ENCODE peak calls at places on chromosomes 12 and 14, in eight cellular contexts. One of them, this sample, is unnamed. For H3K4me1 and H3K27me3, the result is how much of the 10 kb centered on the place peaks cover.

GRCh38 chr12:28172434-28173030 is 17.7 kb upstream of the CCDC91 start:
- DNase-seq in lower lobe of right lung: no peak
- DNase-seq in psoas muscle: no peak
- DNase-seq in pancreas: peak
- DNase-seq in GM23338: peak
- DNase-seq in heart right ventricle: no peak
- DNase-seq in neural progenitor cell: peak
- DNase-seq in IMR-90: peak
- DNase-seq in this sample: peak

GRCh38 chr14:33455998-33456397 is 494.9 kb downstream of the EGLN3 start:
- DNase-seq in lower lobe of right lung: no peak
- DNase-seq in psoas muscle: no peak
- DNase-seq in pancreas: no peak
- DNase-seq in GM23338: no peak
- DNase-seq in heart right ventricle: no peak
- DNase-seq in neural progenitor cell: no peak
- DNase-seq in IMR-90: no peak
- DNase-seq in this sample: no peak

GRCh38 chr12:6770600-6770999 is 1.7 kb upstream of the LAG3 start:
- DNase-seq in lower lobe of right lung: no peak
- DNase-seq in psoas muscle: no peak
- DNase-seq in pancreas: no peak
- DNase-seq in GM23338: no peak
- DNase-seq in heart right ventricle: no peak
- DNase-seq in neural progenitor cell: peak
- DNase-seq in IMR-90: no peak
- DNase-seq in this sample: no peak

GRCh38 chr12:114311966-114312365 is 94.0 kb downstream of the TBX5 start:
- DNase-seq in lower lobe of right lung: no peak
- DNase-seq in psoas muscle: peak
- DNase-seq in pancreas: no peak
- DNase-seq in GM23338: no peak
- DNase-seq in heart right ventricle: no peak
- DNase-seq in neural progenitor cell: no peak
- DNase-seq in IMR-90: peak
- DNase-seq in this sample: no peak

GRCh38 chr12:93221841-93222240 is 155.9 kb upstream of the NUDT4 start:
- DNase-seq in lower lobe of right lung: no peak
- DNase-seq in psoas muscle: no peak
- DNase-seq in pancreas: no peak
- DNase-seq in GM23338: no peak
- DNase-seq in heart right ventricle: no peak
- DNase-seq in neural progenitor cell: no peak
- DNase-seq in IMR-90: no peak
- DNase-seq in this sample: no peak

GRCh38 chr12:104695453-104696148 is 238.9 kb downstream of the CHST11 start:
- DNase-seq in lower lobe of right lung: no peak
- DNase-seq in psoas muscle: no peak
- DNase-seq in pancreas: no peak
- DNase-seq in GM23338: no peak
- DNase-seq in heart right ventricle: no peak
- DNase-seq in neural progenitor cell: no peak
- DNase-seq in IMR-90: peak
- DNase-seq in this sample: no peak

GRCh38 chr14:58978336-58978735 is 210.1 kb upstream of the DAAM1 start:
- DNase-seq in lower lobe of right lung: no peak
- DNase-seq in psoas muscle: no peak
- DNase-seq in pancreas: no peak
- DNase-seq in GM23338: no peak
- DNase-seq in heart right ventricle: peak
- DNase-seq in neural progenitor cell: no peak
- DNase-seq in IMR-90: peak
- DNase-seq in this sample: no peak

GRCh38 chr14:91996951-91997371 is 42.9 kb downstream of the TRIP11 start:
- DNase-seq in lower lobe of right lung: no peak
- DNase-seq in psoas muscle: no peak
- DNase-seq in pancreas: no peak
- DNase-seq in GM23338: peak
- DNase-seq in heart right ventricle: no peak
- DNase-seq in neural progenitor cell: peak
- DNase-seq in IMR-90: peak
- DNase-seq in this sample: peak

GRCh38 chr14:105324080-105324778 is 9.7 kb downstream of the PACS2 start:
- DNase-seq in lower lobe of right lung: no peak
- DNase-seq in psoas muscle: peak
- DNase-seq in pancreas: no peak
- DNase-seq in GM23338: peak
- DNase-seq in heart right ventricle: peak
- DNase-seq in neural progenitor cell: peak
- DNase-seq in IMR-90: no peak
- DNase-seq in this sample: no peak

GRCh38 chr14:58027904-58028303 is 124.1 kb downstream of the ARMH4 start:
- DNase-seq in lower lobe of right lung: no peak
- DNase-seq in psoas muscle: no peak
- DNase-seq in pancreas: no peak
- DNase-seq in GM23338: no peak
- DNase-seq in heart right ventricle: no peak
- DNase-seq in neural progenitor cell: no peak
- DNase-seq in IMR-90: no peak
- DNase-seq in this sample: no peak

GRCh38 chr14:84272290-84272721 is 1257.6 kb upstream of the FLRT2 start:
- DNase-seq in lower lobe of right lung: no peak
- DNase-seq in psoas muscle: no peak
- DNase-seq in pancreas: no peak
- DNase-seq in GM23338: no peak
- DNase-seq in heart right ventricle: no peak
- DNase-seq in neural progenitor cell: no peak
- DNase-seq in IMR-90: peak
- DNase-seq in this sample: peak

GRCh38 chr12:121942145-121942718 is 23.8 kb downstream of the CFAP251 start:
- DNase-seq in lower lobe of right lung: no peak
- DNase-seq in psoas muscle: no peak
- DNase-seq in pancreas: no peak
- DNase-seq in GM23338: no peak
- DNase-seq in heart right ventricle: no peak
- DNase-seq in neural progenitor cell: no peak
- DNase-seq in IMR-90: peak
- DNase-seq in this sample: peak

GRCh38 chr12:98951401-98951800 is 306.3 kb downstream of the APAF1 start:
- DNase-seq in lower lobe of right lung: no peak
- DNase-seq in psoas muscle: no peak
- DNase-seq in pancreas: no peak
- DNase-seq in GM23338: no peak
- DNase-seq in heart right ventricle: no peak
- DNase-seq in neural progenitor cell: no peak
- DNase-seq in IMR-90: no peak
- DNase-seq in this sample: no peak

GRCh38 chr12:98954506-98954905 is 309.4 kb downstream of the APAF1 start:
- DNase-seq in lower lobe of right lung: no peak
- DNase-seq in psoas muscle: no peak
- DNase-seq in pancreas: no peak
- DNase-seq in GM23338: no peak
- DNase-seq in heart right ventricle: no peak
- DNase-seq in neural progenitor cell: no peak
- DNase-seq in IMR-90: no peak
- DNase-seq in this sample: no peak

GRCh38 chr12:98955284-98955683 is 310.2 kb downstream of the APAF1 start:
- DNase-seq in lower lobe of right lung: no peak
- DNase-seq in psoas muscle: no peak
- DNase-seq in pancreas: peak
- DNase-seq in GM23338: peak
- DNase-seq in heart right ventricle: no peak
- DNase-seq in neural progenitor cell: peak
- DNase-seq in IMR-90: peak
- DNase-seq in this sample: peak
- TF ChIP-seq CTCF in lower lobe of right lung: no peak
- TF ChIP-seq CTCF in psoas muscle: no peak
- TF ChIP-seq CTCF in pancreas: no peak
- TF ChIP-seq CTCF in GM23338: peak
- TF ChIP-seq CTCF in heart right ventricle: no peak
- TF ChIP-seq CTCF in neural progenitor cell: peak
- TF ChIP-seq CTCF in IMR-90: peak
- TF ChIP-seq CTCF in this sample: peak

DNA sequence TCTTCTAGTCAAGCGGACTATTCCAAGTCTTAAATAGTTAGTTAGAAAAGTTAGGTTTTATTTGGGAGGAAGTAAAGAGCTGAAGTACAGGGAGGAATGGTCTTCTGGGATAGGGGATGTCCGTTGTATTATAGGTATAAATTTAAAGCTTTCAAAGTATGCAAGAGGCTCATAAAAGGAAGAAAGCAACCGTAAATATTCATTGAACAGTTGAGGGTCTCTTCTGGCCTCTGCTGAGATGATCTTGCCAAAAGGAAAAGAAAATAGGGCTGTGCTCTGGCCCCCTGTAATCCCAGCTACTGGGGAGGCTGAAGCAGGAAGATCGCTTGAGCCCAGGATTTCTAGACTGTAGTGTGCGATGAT is 377 bp upstream of the TIMELESS start:
- DNase-seq in lower lobe of right lung: no peak
- DNase-seq in psoas muscle: no peak
- DNase-seq in pancreas: no peak
- DNase-seq in GM23338: no peak
- DNase-seq in heart right ventricle: no peak
- DNase-seq in neural progenitor cell: no peak
- DNase-seq in IMR-90: no peak
- DNase-seq in this sample: no peak
- H3K4me1 ChIP-seq in lower lobe of right lung: under half
- H3K4me1 ChIP-seq in psoas muscle: under half
- H3K4me1 ChIP-seq in pancreas: under half
- H3K4me1 ChIP-seq in GM23338: under half
- H3K4me1 ChIP-seq in heart right ventricle: under half
- H3K4me1 ChIP-seq in neural progenitor cell: under half
- H3K4me1 ChIP-seq in IMR-90: under half
- H3K4me1 ChIP-seq in this sample: under half

GRCh38 chr14:56552615-56553014 is 27.0 kb upstream of the TMEM260 start:
- DNase-seq in lower lobe of right lung: no peak
- DNase-seq in psoas muscle: no peak
- DNase-seq in pancreas: no peak
- DNase-seq in GM23338: peak
- DNase-seq in heart right ventricle: no peak
- DNase-seq in neural progenitor cell: peak
- DNase-seq in IMR-90: no peak
- DNase-seq in this sample: no peak

GRCh38 chr14:56561586-56561985 is 18.0 kb upstream of the TMEM260 start:
- DNase-seq in lower lobe of right lung: no peak
- DNase-seq in psoas muscle: no peak
- DNase-seq in pancreas: no peak
- DNase-seq in GM23338: no peak
- DNase-seq in heart right ventricle: no peak
- DNase-seq in neural progenitor cell: no peak
- DNase-seq in IMR-90: no peak
- DNase-seq in this sample: no peak

GRCh38 chr14:56554301-56554700 is 25.3 kb upstream of the TMEM260 start:
- DNase-seq in lower lobe of right lung: no peak
- DNase-seq in psoas muscle: no peak
- DNase-seq in pancreas: no peak
- DNase-seq in GM23338: no peak
- DNase-seq in heart right ventricle: no peak
- DNase-seq in neural progenitor cell: no peak
- DNase-seq in IMR-90: no peak
- DNase-seq in this sample: no peak

DNA sequence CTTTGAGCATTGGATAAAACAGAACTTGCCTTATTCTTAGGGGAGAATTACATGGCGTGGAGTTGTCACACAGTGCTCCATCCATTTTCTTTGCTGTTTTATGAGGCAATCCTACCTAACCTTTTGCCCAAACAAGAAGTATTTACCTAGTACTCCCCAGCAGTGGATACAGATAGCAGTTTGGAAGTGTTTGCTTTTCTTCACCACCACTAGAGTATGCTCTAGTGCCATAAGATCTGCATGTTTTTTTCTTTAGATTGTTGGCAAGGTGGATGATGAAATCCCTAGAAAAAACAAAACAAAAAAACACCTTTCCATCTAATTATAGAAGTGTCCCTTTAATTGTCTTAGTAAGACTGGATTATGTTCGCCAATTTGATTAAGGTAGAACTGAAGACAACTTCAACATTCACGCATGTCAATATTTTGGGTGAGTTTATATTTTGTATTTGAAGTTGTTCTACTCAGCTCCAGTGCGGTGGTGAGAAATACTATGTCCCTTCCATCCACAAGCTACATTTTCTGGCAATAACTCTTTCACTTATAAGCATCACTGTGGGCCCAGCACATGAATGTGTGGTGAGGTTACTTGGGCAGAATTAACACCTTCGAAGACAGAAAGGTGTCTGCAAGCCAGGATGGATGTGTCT is 23.6 kb upstream of the TMEM260 start:
- DNase-seq in lower lobe of right lung: no peak
- DNase-seq in psoas muscle: no peak
- DNase-seq in pancreas: no peak
- DNase-seq in GM23338: peak
- DNase-seq in heart right ventricle: no peak
- DNase-seq in neural progenitor cell: peak
- DNase-seq in IMR-90: peak
- DNase-seq in this sample: peak
- H3K27me3 ChIP-seq in lower lobe of right lung: under half
- H3K27me3 ChIP-seq in psoas muscle: under half
- H3K27me3 ChIP-seq in pancreas: under half
- H3K27me3 ChIP-seq in GM23338: under half
- H3K27me3 ChIP-seq in heart right ventricle: under half
- H3K27me3 ChIP-seq in neural progenitor cell: under half
- H3K27me3 ChIP-seq in IMR-90: under half
- H3K27me3 ChIP-seq in this sample: under half

GRCh38 chr12:66799548-66799947 is 120.7 kb upstream of the GRIP1 start:
- DNase-seq in lower lobe of right lung: no peak
- DNase-seq in psoas muscle: no peak
- DNase-seq in pancreas: no peak
- DNase-seq in GM23338: no peak
- DNase-seq in heart right ventricle: no peak
- DNase-seq in neural progenitor cell: no peak
- DNase-seq in IMR-90: no peak
- DNase-seq in this sample: no peak
- TF ChIP-seq CTCF in lower lobe of right lung: no peak
- TF ChIP-seq CTCF in psoas muscle: no peak
- TF ChIP-seq CTCF in pancreas: no peak
- TF ChIP-seq CTCF in GM23338: no peak
- TF ChIP-seq CTCF in heart right ventricle: no peak
- TF ChIP-seq CTCF in neural progenitor cell: no peak
- TF ChIP-seq CTCF in IMR-90: no peak
- TF ChIP-seq CTCF in this sample: no peak

DNA sequence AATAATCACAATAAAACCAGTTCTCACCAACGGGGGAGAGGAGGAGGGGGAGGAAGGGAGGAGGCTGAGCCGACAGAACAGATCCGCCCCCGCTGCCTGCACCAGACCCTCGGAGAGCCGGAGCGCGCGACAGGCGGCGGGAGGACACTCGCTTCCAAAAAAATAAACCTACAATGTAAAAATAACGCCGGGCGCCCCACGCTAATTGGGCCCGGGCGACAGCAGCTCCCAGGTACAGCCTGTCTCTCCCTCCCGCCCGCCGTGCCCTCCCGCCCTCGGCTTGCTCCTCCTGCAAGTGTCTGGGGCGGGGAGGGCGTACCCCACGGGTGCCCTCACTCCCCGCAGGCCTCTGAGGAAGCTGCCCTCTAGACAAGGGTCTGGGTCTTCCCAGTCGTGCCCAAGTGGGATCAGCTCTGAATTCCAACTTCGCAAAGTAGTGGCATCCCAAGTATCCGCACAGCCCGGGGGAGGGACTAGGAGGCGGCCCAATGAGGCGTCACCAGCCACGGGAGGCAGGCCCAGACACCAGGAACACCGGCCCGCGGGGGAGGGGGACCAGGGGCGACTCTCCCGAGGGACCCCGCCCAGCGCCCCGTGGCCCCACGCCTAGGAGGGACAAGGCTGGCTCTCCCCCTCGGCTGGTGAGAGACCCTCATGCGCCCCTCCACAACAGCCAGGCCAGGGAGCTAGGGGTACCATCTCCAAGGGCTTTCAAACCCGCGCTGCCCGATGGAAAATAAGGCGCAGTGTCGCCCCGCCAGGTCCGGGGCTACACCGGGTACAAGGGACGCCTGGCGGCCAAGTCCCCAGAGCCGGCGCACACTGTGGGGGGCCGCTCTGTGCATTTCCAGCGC is 1.0 kb downstream of the NCOR2 start:
- DNase-seq in lower lobe of right lung: peak
- DNase-seq in psoas muscle: peak
- DNase-seq in pancreas: peak
- DNase-seq in GM23338: peak
- DNase-seq in heart right ventricle: peak
- DNase-seq in neural progenitor cell: peak
- DNase-seq in IMR-90: peak
- DNase-seq in this sample: peak
- H3K4me1 ChIP-seq in lower lobe of right lung: half or more
- H3K4me1 ChIP-seq in psoas muscle: under half
- H3K4me1 ChIP-seq in pancreas: under half
- H3K4me1 ChIP-seq in GM23338: half or more
- H3K4me1 ChIP-seq in heart right ventricle: half or more
- H3K4me1 ChIP-seq in neural progenitor cell: under half
- H3K4me1 ChIP-seq in IMR-90: under half
- H3K4me1 ChIP-seq in this sample: under half

This sample was measured in cardiac muscle cell.